ENCODE peak calls at places on chromosomes 12 and 14, in six cellular contexts. One of them, this sample, is unnamed.

GRCh38 chr12:48980953-48981756 is 3.0 kb downstream of the WNT1 start:
- DNase-seq in GM23338: peak
- DNase-seq in transverse colon: no peak
- DNase-seq in heart right ventricle: no peak
- DNase-seq in PC-3: no peak
- DNase-seq in heart left ventricle: no peak
- DNase-seq in this sample: no peak

GRCh38 chr14:69713127-69713800 is 53.7 kb upstream of the SRSF5 start:
- DNase-seq in heart left ventricle: no peak
- DNase-seq in transverse colon: peak
- DNase-seq in GM23338: peak
- DNase-seq in heart right ventricle: no peak
- DNase-seq in PC-3: no peak
- DNase-seq in this sample: no peak

GRCh38 chr14:102901633-102902032 is 20.8 kb upstream of the AMN start:
- DNase-seq in PC-3: no peak
- DNase-seq in heart left ventricle: no peak
- DNase-seq in heart right ventricle: no peak
- DNase-seq in transverse colon: peak
- DNase-seq in GM23338: no peak
- DNase-seq in this sample: no peak

GRCh38 chr14:61620130-61620946 is 75.0 kb upstream of the HIF1A start:
- DNase-seq in GM23338: no peak
- DNase-seq in heart left ventricle: no peak
- DNase-seq in heart right ventricle: no peak
- DNase-seq in transverse colon: no peak
- DNase-seq in PC-3: peak
- DNase-seq in this sample: no peak

GRCh38 chr12:53365245-53365904 is 14.6 kb upstream of the SP1 start:
- DNase-seq in GM23338: no peak
- DNase-seq in heart left ventricle: no peak
- DNase-seq in transverse colon: no peak
- DNase-seq in heart right ventricle: no peak
- DNase-seq in PC-3: peak
- DNase-seq in this sample: no peak

GRCh38 chr14:21352587-21352986 is 31.2 kb downstream of the SUPT16H start:
- DNase-seq in PC-3: no peak
- DNase-seq in transverse colon: no peak
- DNase-seq in GM23338: no peak
- DNase-seq in heart left ventricle: no peak
- DNase-seq in heart right ventricle: no peak
- DNase-seq in this sample: no peak

GRCh38 chr12:46049665-46050064 is 59.3 kb upstream of the SCAF11 start:
- DNase-seq in GM23338: peak
- DNase-seq in transverse colon: no peak
- DNase-seq in heart left ventricle: no peak
- DNase-seq in PC-3: peak
- DNase-seq in heart right ventricle: no peak
- DNase-seq in this sample: no peak

GRCh38 chr14:104048758-104049496 is 36.6 kb upstream of the ASPG start:
- DNase-seq in transverse colon: no peak
- DNase-seq in GM23338: no peak
- DNase-seq in heart right ventricle: no peak
- DNase-seq in PC-3: peak
- DNase-seq in heart left ventricle: no peak
- DNase-seq in this sample: no peak

GRCh38 chr14:20195911-20196310 is 5.2 kb downstream of the OR11G2 start:
- DNase-seq in heart left ventricle: no peak
- DNase-seq in PC-3: peak
- DNase-seq in heart right ventricle: no peak
- DNase-seq in transverse colon: no peak
- DNase-seq in GM23338: no peak
- DNase-seq in this sample: no peak

GRCh38 chr12:23039834-23040233 is 414.9 kb downstream of the ETNK1 start:
- DNase-seq in transverse colon: no peak
- DNase-seq in GM23338: no peak
- DNase-seq in heart right ventricle: no peak
- DNase-seq in heart left ventricle: no peak
- DNase-seq in PC-3: no peak
- DNase-seq in this sample: no peak

GRCh38 chr12:25583545-25583944 is 30.5 kb upstream of the LMNTD1 start:
- DNase-seq in transverse colon: no peak
- DNase-seq in PC-3: peak
- DNase-seq in heart right ventricle: no peak
- DNase-seq in heart left ventricle: peak
- DNase-seq in GM23338: peak
- DNase-seq in this sample: no peak

GRCh38 chr12:14157129-14157747 is 175.8 kb upstream of the GRIN2B start:
- DNase-seq in GM23338: no peak
- DNase-seq in heart left ventricle: no peak
- DNase-seq in PC-3: no peak
- DNase-seq in heart right ventricle: no peak
- DNase-seq in transverse colon: no peak
- DNase-seq in this sample: no peak

GRCh38 chr14:32998433-32998832 is 59.8 kb downstream of the NPAS3 start:
- DNase-seq in heart right ventricle: no peak
- DNase-seq in transverse colon: no peak
- DNase-seq in GM23338: peak
- DNase-seq in heart left ventricle: no peak
- DNase-seq in PC-3: peak
- DNase-seq in this sample: no peak

GRCh38 chr14:76780058-76780345 is 18.7 kb downstream of the VASH1 start:
- DNase-seq in heart right ventricle: no peak
- DNase-seq in GM23338: no peak
- DNase-seq in transverse colon: no peak
- DNase-seq in PC-3: no peak
- DNase-seq in heart left ventricle: no peak
- DNase-seq in this sample: no peak

GRCh38 chr14:26286066-26286791 is 311.6 kb downstream of the NOVA1 start:
- DNase-seq in PC-3: no peak
- DNase-seq in heart left ventricle: no peak
- DNase-seq in GM23338: no peak
- DNase-seq in transverse colon: no peak
- DNase-seq in heart right ventricle: no peak
- DNase-seq in this sample: no peak

GRCh38 chr12:26461799-26462198 is 266.4 kb downstream of the SSPN start:
- DNase-seq in GM23338: no peak
- DNase-seq in heart left ventricle: no peak
- DNase-seq in heart right ventricle: no peak
- DNase-seq in PC-3: no peak
- DNase-seq in transverse colon: no peak
- DNase-seq in this sample: no peak

GRCh38 chr12:94282675-94283074 is 134.3 kb downstream of the PLXNC1 start:
- DNase-seq in transverse colon: peak
- DNase-seq in PC-3: no peak
- DNase-seq in heart left ventricle: no peak
- DNase-seq in GM23338: no peak
- DNase-seq in heart right ventricle: no peak
- DNase-seq in this sample: no peak

GRCh38 chr12:121388421-121388981 is 11.4 kb upstream of the RNF34 start:
- DNase-seq in PC-3: peak
- DNase-seq in heart left ventricle: no peak
- DNase-seq in heart right ventricle: no peak
- DNase-seq in transverse colon: no peak
- DNase-seq in GM23338: no peak
- DNase-seq in this sample: no peak

GRCh38 chr12:116922194-116922897 is 11.6 kb downstream of the FBXW8 start:
- DNase-seq in PC-3: no peak
- DNase-seq in transverse colon: no peak
- DNase-seq in heart right ventricle: no peak
- DNase-seq in heart left ventricle: no peak
- DNase-seq in GM23338: no peak
- DNase-seq in this sample: no peak

GRCh38 chr14:50616275-50616674 is 51.8 kb downstream of the SAV1 start:
- DNase-seq in GM23338: no peak
- DNase-seq in heart left ventricle: no peak
- DNase-seq in heart right ventricle: no peak
- DNase-seq in PC-3: no peak
- DNase-seq in transverse colon: no peak
- DNase-seq in this sample: no peak

GRCh38 chr12:105492591-105492990 is 162.1 kb downstream of the C12orf75 start:
- DNase-seq in PC-3: no peak
- DNase-seq in transverse colon: no peak
- DNase-seq in GM23338: no peak
- DNase-seq in heart right ventricle: no peak
- DNase-seq in heart left ventricle: no peak
- DNase-seq in this sample: no peak

GRCh38 chr12:13981296-13981962 is at the start of gene GRIN2B:
- DNase-seq in GM23338: peak
- DNase-seq in PC-3: no peak
- DNase-seq in transverse colon: no peak
- DNase-seq in heart left ventricle: no peak
- DNase-seq in heart right ventricle: no peak
- DNase-seq in this sample: peak

GRCh38 chr14:101508948-101509729 is 52.2 kb upstream of the DIO3 start:
- DNase-seq in GM23338: no peak
- DNase-seq in heart left ventricle: no peak
- DNase-seq in heart right ventricle: no peak
- DNase-seq in PC-3: no peak
- DNase-seq in transverse colon: no peak
- DNase-seq in this sample: no peak

GRCh38 chr14:68607081-68607851 is 185.6 kb downstream of the ZFP36L1 start:
- DNase-seq in heart right ventricle: no peak
- DNase-seq in GM23338: peak
- DNase-seq in heart left ventricle: no peak
- DNase-seq in PC-3: peak
- DNase-seq in transverse colon: peak
- DNase-seq in this sample: no peak

GRCh38 chr12:6551496-6552139 is 4.2 kb downstream of the IFFO1 start:
- DNase-seq in PC-3: no peak
- DNase-seq in heart left ventricle: no peak
- DNase-seq in transverse colon: no peak
- DNase-seq in heart right ventricle: no peak
- DNase-seq in GM23338: no peak
- DNase-seq in this sample: no peak

GRCh38 chr12:30437616-30438015 is 258.1 kb downstream of the IPO8 start:
- DNase-seq in GM23338: no peak
- DNase-seq in heart right ventricle: no peak
- DNase-seq in PC-3: no peak
- DNase-seq in heart left ventricle: no peak
- DNase-seq in transverse colon: no peak
- DNase-seq in this sample: no peak

DNA sequence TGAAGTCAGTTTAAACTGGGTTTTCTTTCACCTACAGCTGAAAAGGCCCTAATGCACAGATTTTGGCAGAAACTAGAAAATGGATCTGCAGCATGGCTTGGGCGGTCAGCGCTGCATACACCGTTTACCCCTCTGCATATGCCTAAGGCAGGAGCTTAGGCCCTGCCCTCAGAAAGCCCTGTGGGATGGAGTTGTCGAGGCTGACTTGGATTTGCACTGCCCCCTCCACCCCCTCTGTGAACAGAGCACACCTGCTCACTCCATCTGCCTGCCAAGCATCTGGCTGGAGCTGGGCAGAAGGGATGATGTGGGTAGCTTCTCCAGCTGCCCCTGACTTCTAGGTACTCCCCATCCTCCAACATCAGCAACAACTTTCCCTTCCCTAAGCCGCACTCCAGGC is 41.9 kb downstream of the TTC7B start:
- DNase-seq in heart right ventricle: no peak
- DNase-seq in transverse colon: no peak
- DNase-seq in heart left ventricle: no peak
- DNase-seq in GM23338: no peak
- DNase-seq in PC-3: no peak
- DNase-seq in this sample: no peak
- H3K27ac ChIP-seq in heart right ventricle: no peak
- H3K27ac ChIP-seq in transverse colon: no peak
- H3K27ac ChIP-seq in heart left ventricle: no peak
- H3K27ac ChIP-seq in GM23338: no peak
- H3K27ac ChIP-seq in PC-3: no peak
- H3K27ac ChIP-seq in this sample: no peak

GRCh38 chr12:29148065-29148957 is 767 bp upstream of the FAR2 start:
- DNase-seq in transverse colon: peak
- DNase-seq in heart left ventricle: peak
- DNase-seq in GM23338: no peak
- DNase-seq in PC-3: peak
- DNase-seq in heart right ventricle: peak
- DNase-seq in this sample: no peak
- H3K27ac ChIP-seq in transverse colon: peak
- H3K27ac ChIP-seq in heart left ventricle: peak
- H3K27ac ChIP-seq in GM23338: peak
- H3K27ac ChIP-seq in PC-3: peak
- H3K27ac ChIP-seq in heart right ventricle: no peak
- H3K27ac ChIP-seq in this sample: peak

DNA sequence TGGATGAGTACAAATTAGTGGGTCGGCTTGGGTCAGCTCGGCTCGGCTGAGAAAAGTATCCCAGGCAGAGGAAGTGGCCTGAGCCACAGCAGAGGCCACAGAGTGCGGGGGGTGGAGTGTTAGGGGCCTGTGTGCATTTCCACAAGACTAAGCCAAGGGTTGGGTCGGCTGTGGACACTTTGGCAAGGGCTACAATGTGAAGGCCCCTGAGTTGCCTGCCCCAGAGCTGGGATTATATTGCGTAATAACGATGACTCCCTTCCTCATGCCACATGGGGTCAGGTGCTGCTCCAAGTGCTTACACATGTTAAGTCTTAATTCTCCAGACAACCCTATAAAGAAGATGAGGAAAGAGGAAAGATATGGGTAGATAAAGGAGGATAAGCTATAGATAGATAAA is 11.4 kb downstream of the EVL start:
- DNase-seq in heart right ventricle: peak
- DNase-seq in heart left ventricle: no peak
- DNase-seq in PC-3: peak
- DNase-seq in GM23338: no peak
- DNase-seq in transverse colon: no peak
- DNase-seq in this sample: no peak
- H3K27ac ChIP-seq in heart right ventricle: no peak
- H3K27ac ChIP-seq in heart left ventricle: no peak
- H3K27ac ChIP-seq in PC-3: no peak
- H3K27ac ChIP-seq in GM23338: no peak
- H3K27ac ChIP-seq in transverse colon: no peak
- H3K27ac ChIP-seq in this sample: no peak

GRCh38 chr14:53356361-53357150 is 203.4 kb upstream of the DDHD1 start:
- DNase-seq in heart left ventricle: no peak
- DNase-seq in heart right ventricle: no peak
- DNase-seq in PC-3: no peak
- DNase-seq in GM23338: no peak
- DNase-seq in transverse colon: no peak
- DNase-seq in this sample: no peak
- H3K27ac ChIP-seq in heart left ventricle: no peak
- H3K27ac ChIP-seq in heart right ventricle: no peak
- H3K27ac ChIP-seq in PC-3: no peak
- H3K27ac ChIP-seq in GM23338: peak
- H3K27ac ChIP-seq in transverse colon: no peak
- H3K27ac ChIP-seq in this sample: no peak